ENCODE peak calls at places on chromosome 18, in five cellular contexts. B is stimulated activated effector memory CD8-positive, alpha-beta T cell treated with anti-CD3 and anti-CD28 coated beads, Interleukin-12 subunit alpha, Interleukin-12 subunit beta, amount 100 ng/mL, for 72 hours; S is activated B cell treated with CpG ODN at 0.5 μM for 24 hours; D is activated naive CD8-positive, alpha-beta T cell treated with anti-CD3 and anti-CD28 coated beads, Interleukin-2, amount 50 U/mL, for 24 hours; A is heart right ventricle. I is an unnamed sample.
A peak's percentile ranks its signal among the peaks of the same experiment; 100 is the strongest.

GRCh38 chr18:45793295-45793965 is 32.0 kb upstream of the SIGLEC15 start:
- ATAC-seq in D (no peak), B (peak; percentile 31), S (no peak), A (no peak), I (peak; percentile 60)

GRCh38 chr18:53380063-53380639 is 844.3 kb downstream of the MBD2 start:
- ATAC-seq in D (no peak), S (no peak), A (no peak), B (no peak), I (no peak)

GRCh38 chr18:13409997-13410396 is 191.4 kb downstream of the LDLRAD4 start:
- ATAC-seq in D (no peak), B (no peak), S (no peak), A (no peak), I (no peak)

GRCh38 chr18:9000736-9001135 is 101.8 kb upstream of the NDUFV2 start:
- ATAC-seq in D (no peak), S (no peak), A (no peak), B (no peak), I (no peak)

GRCh38 chr18:55672574-55673361 is 84.8 kb upstream of the TCF4 start:
- ATAC-seq in B (no peak), D (no peak), A (no peak), S (no peak), I (no peak)

GRCh38 chr18:524496-524895 is 24.0 kb upstream of the COLEC12 start:
- ATAC-seq in S (no peak), A (no peak), D (no peak), B (no peak), I (no peak)

GRCh38 chr18:47658498-47658897 is 272.0 kb downstream of the SMAD2 start:
- ATAC-seq in B (no peak), S (no peak), A (no peak), D (no peak), I (no peak)

GRCh38 chr18:27921392-27921791 is 255.5 kb downstream of the CDH2 start:
- ATAC-seq in A (no peak), S (no peak), D (no peak), B (no peak), I (no peak)

GRCh38 chr18:74623047-74623816 is 25.6 kb downstream of the ZNF407 start:
- ATAC-seq in A (no peak), B (no peak), D (no peak), S (no peak), I (no peak)

GRCh38 chr18:9356969-9357368 is 22.4 kb downstream of the TWSG1 start:
- ATAC-seq in A (no peak), S (no peak), B (no peak), D (no peak), I (no peak)

GRCh38 chr18:47260138-47260923 is 8.9 kb upstream of the SKOR2 start:
- ATAC-seq in A (peak; percentile 63), B (no peak), D (no peak), S (no peak), I (no peak)

GRCh38 chr18:9958861-9959399 is 45.1 kb downstream of the VAPA start:
- ATAC-seq in S (no peak), A (no peak), B (no peak), D (no peak), I (no peak)

GRCh38 chr18:63817441-63818051 is 42.3 kb downstream of the SERPINB7 start:
- ATAC-seq in S (no peak), B (no peak), A (no peak), D (no peak), I (no peak)

I was measured in activated T-helper 17 cell treated with anti-CD3 and anti-CD28 coated beads, Interleukin-2, amount 50 U/mL, for 72 hours.